ENCODE peak calls at places on chromosomes 2 and 18, in six cellular contexts. X is suprapubic skin, W is K562, E is transverse colon, V is breast epithelium, N is prostate gland. Y is an unnamed sample.

GRCh38 chr2:99554238-99554637 is 64.4 kb upstream of the REV1 start:
- DNase-seq in X (no peak), W (no peak), E (no peak), V (no peak), N (no peak), Y (no peak)

GRCh38 chr2:227717687-227718567 is at the start of gene SLC19A3:
- DNase-seq in X (peak; percentile 92), W (peak; percentile 66), E (peak; percentile 93), V (peak; percentile 66), N (peak; percentile 58), Y (no peak)

GRCh38 chr2:157831573-157832315 is 44.4 kb downstream of the ACVR1 start:
- DNase-seq in X (no peak), W (no peak), E (no peak), V (no peak), N (no peak), Y (no peak)

GRCh38 chr2:75432761-75433361 is 127.9 kb downstream of the EVA1A start:
- DNase-seq in X (no peak), W (no peak), E (no peak), V (no peak), N (no peak), Y (peak; percentile 20)

GRCh38 chr2:181310967-181311366 is 146.2 kb upstream of the ITGA4 start:
- DNase-seq in X (no peak), W (no peak), E (no peak), V (no peak), N (no peak), Y (no peak)

GRCh38 chr2:135991861-135992260 is 6.4 kb upstream of the DARS1 start:
- DNase-seq in X (no peak), W (no peak), E (no peak), V (no peak), N (no peak), Y (no peak)

GRCh38 chr2:240782886-240783818 is 36.9 kb downstream of the KIF1A start:
- DNase-seq in X (no peak), W (no peak), E (no peak), V (no peak), N (no peak), Y (no peak)

GRCh38 chr2:26237868-26238267 is 6.6 kb downstream of the HADHA start:
- DNase-seq in X (no peak), W (no peak), E (no peak), V (no peak), N (no peak), Y (no peak)

GRCh38 chr2:147351789-147352188 is 493.0 kb upstream of the ACVR2A start:
- DNase-seq in X (no peak), W (no peak), E (no peak), V (no peak), N (no peak), Y (no peak)

GRCh38 chr18:22084547-22084946 is 84.8 kb upstream of the GATA6 start:
- DNase-seq in X (no peak), W (no peak), E (peak; percentile 82), V (no peak), N (no peak), Y (no peak)

GRCh38 chr18:23994361-23994902 is 20.1 kb upstream of the TTC39C start:
- DNase-seq in X (peak; percentile 72), W (no peak), E (peak; percentile 30), V (no peak), N (peak; percentile 36), Y (no peak)

GRCh38 chr18:49025767-49026500 is 75.2 kb upstream of the SMAD7 start:
- DNase-seq in X (no peak), W (no peak), E (no peak), V (no peak), N (no peak), Y (no peak)

GRCh38 chr2:1806254-1806653 is 61.9 kb upstream of the PXDN start:
- DNase-seq in X (no peak), W (no peak), E (no peak), V (no peak), N (no peak), Y (no peak)

GRCh38 chr2:119431976-119432881 is 575 bp downstream of the TMEM37 start:
- DNase-seq in X (peak; percentile 71), W (no peak), E (peak; percentile 50), V (no peak), N (no peak), Y (no peak)

GRCh38 chr2:70029814-70030409 is 57.4 kb upstream of the PCBP1 start:
- DNase-seq in X (peak; percentile 77), W (peak; percentile 80), E (peak; percentile 45), V (no peak), N (no peak), Y (no peak)
- TF ChIP-seq POLR2AphosphoS5 in X (no peak), W (peak; percentile 36), E (peak; percentile 18), V (no peak), N (no peak), Y (no peak)

GRCh38 chr2:96241227-96241626 is 24.6 kb downstream of the TMEM127 start:
- DNase-seq in X (no peak), W (no peak), E (no peak), V (no peak), N (no peak), Y (no peak)

GRCh38 chr2:96241901-96242611 is 23.7 kb downstream of the TMEM127 start:
- DNase-seq in X (no peak), W (no peak), E (peak; percentile 58), V (no peak), N (no peak), Y (no peak)

GRCh38 chr2:96247009-96247408 is 18.8 kb downstream of the TMEM127 start:
- DNase-seq in X (no peak), W (no peak), E (no peak), V (no peak), N (no peak), Y (no peak)

GRCh38 chr2:96245609-96246390 is 20.0 kb downstream of the TMEM127 start:
- DNase-seq in X (no peak), W (no peak), E (no peak), V (no peak), N (no peak), Y (no peak)

GRCh38 chr2:96243843-96244242 is 22.0 kb downstream of the TMEM127 start:
- DNase-seq in X (no peak), W (no peak), E (no peak), V (no peak), N (no peak), Y (no peak)
- TF ChIP-seq POLR2A in X (no peak), W (no peak), E (no peak), V (no peak), N (no peak), Y (no peak)

GRCh38 chr2:48946444-48947048 is 191.0 kb upstream of the LHCGR start:
- DNase-seq in X (no peak), W (peak; percentile 73), E (peak; percentile 20), V (no peak), N (peak; percentile 42), Y (peak; percentile 43)
- TF ChIP-seq POLR2AphosphoS5 in X (no peak), W (no peak), E (no peak), V (peak; percentile 44), N (peak; percentile 53), Y (no peak)

DNA sequence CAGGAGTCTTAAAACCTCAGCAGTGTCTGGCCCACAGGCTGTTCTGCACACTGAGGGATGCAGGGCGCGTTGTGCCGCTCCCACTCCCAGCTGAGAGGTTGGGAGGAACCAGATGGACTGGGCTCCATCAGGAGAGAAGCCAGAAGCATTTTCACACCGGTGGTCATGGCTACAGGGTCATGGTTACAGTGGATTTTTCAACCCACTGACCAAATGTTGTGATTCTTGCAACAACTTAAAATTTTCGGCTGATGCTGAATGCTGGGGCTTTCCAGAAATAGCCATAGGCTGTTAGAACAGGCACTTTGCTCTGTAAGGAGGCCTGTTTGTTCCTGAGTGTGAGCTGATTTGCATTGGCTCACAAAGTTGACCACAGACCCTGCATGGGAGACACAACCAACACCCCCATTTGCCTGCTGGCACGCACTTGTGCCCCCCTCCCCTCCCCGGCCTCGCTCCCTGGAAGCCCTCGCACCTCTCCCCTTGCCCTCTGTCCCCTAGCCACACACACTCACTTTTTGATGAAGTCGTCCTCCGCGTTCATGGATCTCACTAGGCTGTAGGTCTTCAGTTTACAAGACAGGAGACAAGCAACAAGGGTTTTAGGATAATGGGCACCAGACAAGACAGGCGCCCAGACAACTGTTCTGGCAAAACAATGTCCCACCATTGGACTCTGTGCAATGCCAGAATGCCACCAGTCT is 3.4 kb downstream of the LPIN1 start:
- DNase-seq in X (no peak), W (no peak), E (peak; percentile 53), V (no peak), N (no peak), Y (no peak)
- TF ChIP-seq POLR2A in X (no peak), W (no peak), E (no peak), V (no peak), N (no peak), Y (no peak)

GRCh38 chr2:85681776-85682175 is 12.4 kb upstream of the GNLY start:
- DNase-seq in X (no peak), W (no peak), E (no peak), V (no peak), N (no peak), Y (no peak)

GRCh38 chr2:85678384-85678783 is 10.4 kb upstream of the SFTPB start:
- DNase-seq in X (no peak), W (no peak), E (no peak), V (no peak), N (no peak), Y (no peak)

GRCh38 chr2:85680707-85681353 is 12.8 kb upstream of the SFTPB start:
- DNase-seq in X (no peak), W (no peak), E (no peak), V (no peak), N (no peak), Y (no peak)

GRCh38 chr2:85681354-85681728 is 12.8 kb upstream of the GNLY start:
- DNase-seq in X (no peak), W (no peak), E (no peak), V (no peak), N (no peak), Y (no peak)

GRCh38 chr2:85678794-85679672 is 11.0 kb upstream of the SFTPB start:
- DNase-seq in X (peak; percentile 93), W (peak; percentile 91), E (peak; percentile 92), V (peak; percentile 95), N (peak; percentile 91), Y (peak; percentile 78)
- TF ChIP-seq POLR2AphosphoS5 in X (no peak), W (no peak), E (no peak), V (no peak), N (peak; percentile 55), Y (no peak)

GRCh38 chr2:180001726-180002125 is 5.4 kb downstream of the CWC22 start:
- DNase-seq in X (no peak), W (no peak), E (no peak), V (no peak), N (no peak), Y (no peak)

GRCh38 chr2:180000434-180000833 is 6.7 kb downstream of the CWC22 start:
- DNase-seq in X (no peak), W (no peak), E (no peak), V (no peak), N (no peak), Y (no peak)

GRCh38 chr2:179990676-179991317 is 16.3 kb downstream of the CWC22 start:
- DNase-seq in X (no peak), W (no peak), E (no peak), V (no peak), N (no peak), Y (no peak)

GRCh38 chr2:179991344-179991743 is 15.8 kb downstream of the CWC22 start:
- DNase-seq in X (no peak), W (no peak), E (no peak), V (no peak), N (no peak), Y (no peak)

GRCh38 chr2:179995735-179996134 is 11.4 kb downstream of the CWC22 start:
- DNase-seq in X (no peak), W (no peak), E (no peak), V (no peak), N (no peak), Y (no peak)
- TF ChIP-seq POLR2A in X (no peak), W (no peak), E (no peak), V (no peak), N (no peak), Y (no peak)

Y was measured in GM12891.